ENCODE peak calls at places on chromosomes 4 and X, in six cellular contexts. F, J, G, E, Z and B are unnamed samples. For H3K27me3, the result is how much of the 10 kb centered on the place peaks cover.

GRCh38 chr4:70624226-70624793 is 4.2 kb upstream of the ENAM start:
- DNase-seq in F (no peak), J (no peak), G (no peak), E (no peak), Z (no peak), B (no peak)

GRCh38 chr4:87524456-87524855 is 4.7 kb downstream of the SPARCL1 start:
- DNase-seq in F (peak), J (no peak), G (no peak), E (no peak), Z (no peak), B (no peak)

GRCh38 chr4:186587416-186588018 is 32.1 kb upstream of the MTNR1A start:
- DNase-seq in F (peak), J (peak), G (peak), E (peak), Z (peak), B (peak)

GRCh38 chr4:2962614-2963184 is 507 bp downstream of the NOP14 start:
- DNase-seq in F (peak), J (no peak), G (peak), E (peak), Z (peak), B (no peak)

GRCh38 chr4:89101256-89102161 is 9.8 kb upstream of the TIGD2 start:
- DNase-seq in F (no peak), J (no peak), G (no peak), E (no peak), Z (no peak), B (no peak)

GRCh38 chrX:78979789-78980464 is 34.7 kb downstream of the P2RY10 start:
- DNase-seq in F (no peak), J (no peak), G (no peak), E (no peak), Z (no peak), B (no peak)

GRCh38 chrX:153374426-153374825 is 26.7 kb downstream of the PNMA6E start:
- DNase-seq in F (no peak), J (no peak), G (no peak), E (no peak), Z (no peak), B (no peak)

GRCh38 chr4:113434247-113434587 is 327.3 kb downstream of the CAMK2D start:
- DNase-seq in F (peak), J (no peak), G (no peak), E (no peak), Z (no peak), B (no peak)

GRCh38 chrX:48059296-48059639 is 12.2 kb downstream of the ZNF630 start:
- DNase-seq in F (no peak), J (no peak), G (no peak), E (no peak), Z (no peak), B (no peak)
- H3K27me3 ChIP-seq in F (under half), J (under half), G (under half), E (under half), Z (under half), B (under half)

GRCh38 chr4:6225469-6225868 is 25.1 kb upstream of the JAKMIP1 start:
- DNase-seq in F (peak), J (no peak), G (no peak), E (no peak), Z (no peak), B (no peak)

GRCh38 chr4:6221296-6221850 is 21.0 kb upstream of the JAKMIP1 start:
- DNase-seq in F (no peak), J (no peak), G (no peak), E (no peak), Z (no peak), B (peak)

GRCh38 chr4:6222761-6223292 is 22.5 kb upstream of the JAKMIP1 start:
- DNase-seq in F (no peak), J (no peak), G (no peak), E (no peak), Z (no peak), B (no peak)

GRCh38 chr4:6224725-6225124 is 24.4 kb upstream of the JAKMIP1 start:
- DNase-seq in F (no peak), J (no peak), G (no peak), E (no peak), Z (no peak), B (no peak)

GRCh38 chr4:6221851-6222760 is 21.8 kb upstream of the JAKMIP1 start:
- DNase-seq in F (no peak), J (peak), G (no peak), E (peak), Z (no peak), B (no peak)
- H3K27me3 ChIP-seq in F (under half), J (under half), G (under half), E (under half), Z (under half), B (under half)

DNA sequence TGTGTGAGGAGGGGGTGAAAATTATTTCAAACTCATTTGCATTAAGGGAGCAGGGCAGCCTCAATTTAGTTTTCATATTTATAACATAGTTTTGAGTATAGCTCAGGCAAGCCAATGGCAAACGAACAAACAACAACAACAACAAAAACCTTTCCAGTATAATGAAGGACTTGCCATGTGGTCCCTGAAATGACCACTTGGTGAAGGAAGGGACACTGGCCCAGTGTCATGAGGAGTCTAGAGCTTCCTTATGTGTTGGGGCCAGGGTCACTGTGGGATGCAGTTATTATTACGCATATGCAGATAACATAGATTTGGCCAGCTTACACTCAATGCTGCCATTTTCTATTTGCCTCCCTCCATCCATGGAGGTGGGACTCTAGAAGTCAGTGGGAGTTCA is 23.3 kb downstream of the NKX3-2 start:
- DNase-seq in F (no peak), J (no peak), G (no peak), E (no peak), Z (no peak), B (no peak)
- H3K27me3 ChIP-seq in F (under half), J (half or more), G (under half), E (under half), Z (half or more), B (under half)

GRCh38 chr4:173520921-173521473 is 9.0 kb downstream of the HAND2 start:
- DNase-seq in F (no peak), J (no peak), G (no peak), E (no peak), Z (no peak), B (no peak)
- H3K27me3 ChIP-seq in F (half or more), J (half or more), G (under half), E (half or more), Z (half or more), B (under half)

DNA sequence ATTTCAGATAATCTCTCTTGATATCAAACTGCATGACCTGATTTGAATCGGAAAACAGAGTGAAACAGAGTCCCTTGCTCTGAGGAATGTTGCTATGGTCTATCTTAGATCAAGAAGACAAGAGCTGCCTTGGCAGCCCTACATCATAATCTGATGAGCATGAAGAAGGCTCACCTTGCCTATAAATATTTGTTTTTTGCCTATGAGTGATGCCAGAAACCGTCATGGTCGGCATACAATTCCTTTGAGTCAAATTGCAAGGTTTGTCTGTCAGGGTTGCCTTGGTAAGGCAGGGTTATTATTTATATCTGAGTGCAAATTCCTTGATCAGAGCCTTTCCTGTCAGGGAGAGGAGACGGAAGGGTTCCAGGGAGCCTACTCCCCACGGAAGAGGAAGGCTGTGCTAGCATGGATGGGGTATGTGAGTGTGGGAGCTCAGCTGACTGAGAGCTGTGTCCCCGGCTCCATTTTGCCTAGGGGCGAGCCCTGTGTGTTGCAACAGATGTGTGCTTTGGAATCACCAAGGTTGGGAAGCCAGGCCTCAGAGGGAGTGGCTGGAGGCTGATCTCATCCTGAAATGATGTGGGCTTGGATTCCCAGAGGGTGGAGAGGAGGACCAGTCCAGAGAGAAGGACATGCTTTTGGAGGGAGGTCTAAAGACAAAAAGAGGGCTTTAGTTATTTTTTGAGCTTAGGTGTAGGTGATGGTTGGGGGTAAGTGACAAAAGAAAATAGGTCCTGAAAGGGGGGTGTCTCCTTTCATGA is 43.6 kb downstream of the RTL9 start:
- DNase-seq in F (peak), J (peak), G (no peak), E (no peak), Z (no peak), B (no peak)
- H3K27me3 ChIP-seq in F (under half), J (under half), G (under half), E (under half), Z (under half), B (under half)

GRCh38 chrX:19560611-19561010 is 45.3 kb upstream of the MAP3K15 start:
- DNase-seq in F (peak), J (no peak), G (no peak), E (no peak), Z (no peak), B (no peak)

GRCh38 chrX:19565605-19566004 is 50.3 kb upstream of the MAP3K15 start:
- DNase-seq in F (no peak), J (no peak), G (no peak), E (no peak), Z (no peak), B (no peak)

GRCh38 chrX:19563746-19564145 is 48.4 kb upstream of the MAP3K15 start:
- DNase-seq in F (no peak), J (no peak), G (no peak), E (no peak), Z (no peak), B (no peak)

GRCh38 chrX:19564606-19565005 is 49.3 kb upstream of the MAP3K15 start:
- DNase-seq in F (no peak), J (no peak), G (no peak), E (no peak), Z (no peak), B (no peak)

GRCh38 chrX:19563327-19563726 is 48.0 kb upstream of the MAP3K15 start:
- DNase-seq in F (no peak), J (no peak), G (no peak), E (no peak), Z (no peak), B (no peak)
- H3K27me3 ChIP-seq in F (under half), J (under half), G (under half), E (under half), Z (under half), B (under half)